ENCODE peak calls at places on chromosomes 1 and 21, in five cellular contexts. One of them, this sample, is unnamed.

GRCh38 chr1:200154069-200154767 is 126.7 kb downstream of the NR5A2 start:
- DNase-seq in SW480: peak
- DNase-seq in ELR: no peak
- DNase-seq in HTR-8/SVneo: no peak
- DNase-seq in activated T-cell treated with anti-CD3 and anti-CD28 coated beads for 1 hour: peak
- DNase-seq in this sample: peak

GRCh38 chr1:109091196-109092193 is 931 bp downstream of the TMEM167B start:
- DNase-seq in HTR-8/SVneo: no peak
- DNase-seq in ELR: peak
- DNase-seq in activated T-cell treated with anti-CD3 and anti-CD28 coated beads for 1 hour: no peak
- DNase-seq in SW480: no peak
- DNase-seq in this sample: peak

GRCh38 chr21:44703731-44704635 is 7.0 kb downstream of the KRTAP10-12 start:
- DNase-seq in SW480: no peak
- DNase-seq in ELR: no peak
- DNase-seq in activated T-cell treated with anti-CD3 and anti-CD28 coated beads for 1 hour: no peak
- DNase-seq in HTR-8/SVneo: no peak
- DNase-seq in this sample: no peak

GRCh38 chr1:41578712-41579335 is 94.3 kb upstream of the EDN2 start:
- DNase-seq in HTR-8/SVneo: peak
- DNase-seq in SW480: peak
- DNase-seq in activated T-cell treated with anti-CD3 and anti-CD28 coated beads for 1 hour: no peak
- DNase-seq in ELR: peak
- DNase-seq in this sample: peak

GRCh38 chr1:111145542-111145941 is 5.5 kb downstream of the CEPT1 start:
- DNase-seq in ELR: no peak
- DNase-seq in SW480: no peak
- DNase-seq in activated T-cell treated with anti-CD3 and anti-CD28 coated beads for 1 hour: no peak
- DNase-seq in HTR-8/SVneo: no peak
- DNase-seq in this sample: no peak

GRCh38 chr1:44227211-44227610 is 13.9 kb downstream of the DMAP1 start:
- DNase-seq in activated T-cell treated with anti-CD3 and anti-CD28 coated beads for 1 hour: no peak
- DNase-seq in SW480: no peak
- DNase-seq in ELR: no peak
- DNase-seq in HTR-8/SVneo: no peak
- DNase-seq in this sample: no peak

GRCh38 chr1:213176341-213176740 is 125.3 kb downstream of the RPS6KC1 start:
- DNase-seq in activated T-cell treated with anti-CD3 and anti-CD28 coated beads for 1 hour: no peak
- DNase-seq in SW480: no peak
- DNase-seq in HTR-8/SVneo: no peak
- DNase-seq in ELR: no peak
- DNase-seq in this sample: no peak

GRCh38 chr1:101820080-101820479 is 176.6 kb downstream of the OLFM3 start:
- DNase-seq in ELR: peak
- DNase-seq in SW480: peak
- DNase-seq in HTR-8/SVneo: no peak
- DNase-seq in activated T-cell treated with anti-CD3 and anti-CD28 coated beads for 1 hour: no peak
- DNase-seq in this sample: peak

GRCh38 chr1:215543191-215543606 is 23.9 kb upstream of the KCTD3 start:
- DNase-seq in HTR-8/SVneo: no peak
- DNase-seq in ELR: peak
- DNase-seq in activated T-cell treated with anti-CD3 and anti-CD28 coated beads for 1 hour: no peak
- DNase-seq in SW480: no peak
- DNase-seq in this sample: peak

GRCh38 chr1:23177031-23177430 is 8.4 kb upstream of the LUZP1 start:
- DNase-seq in activated T-cell treated with anti-CD3 and anti-CD28 coated beads for 1 hour: no peak
- DNase-seq in SW480: no peak
- DNase-seq in HTR-8/SVneo: no peak
- DNase-seq in ELR: no peak
- DNase-seq in this sample: no peak

GRCh38 chr1:15886613-15887167 is 39.2 kb downstream of the SPEN start:
- DNase-seq in SW480: no peak
- DNase-seq in ELR: no peak
- DNase-seq in HTR-8/SVneo: no peak
- DNase-seq in activated T-cell treated with anti-CD3 and anti-CD28 coated beads for 1 hour: no peak
- DNase-seq in this sample: no peak

GRCh38 chr1:235783148-235783776 is 83.4 kb downstream of the LYST start:
- DNase-seq in activated T-cell treated with anti-CD3 and anti-CD28 coated beads for 1 hour: no peak
- DNase-seq in SW480: peak
- DNase-seq in HTR-8/SVneo: peak
- DNase-seq in ELR: peak
- DNase-seq in this sample: peak

GRCh38 chr1:66331641-66332523 is 202.1 kb upstream of the SGIP1 start:
- DNase-seq in activated T-cell treated with anti-CD3 and anti-CD28 coated beads for 1 hour: peak
- DNase-seq in SW480: no peak
- DNase-seq in HTR-8/SVneo: peak
- DNase-seq in ELR: peak
- DNase-seq in this sample: peak

GRCh38 chr1:185208626-185209170 is 51.7 kb downstream of the SWT1 start:
- DNase-seq in SW480: no peak
- DNase-seq in HTR-8/SVneo: no peak
- DNase-seq in activated T-cell treated with anti-CD3 and anti-CD28 coated beads for 1 hour: no peak
- DNase-seq in ELR: peak
- DNase-seq in this sample: peak

GRCh38 chr21:34047835-34048234 is 25.5 kb upstream of the MRPS6 start:
- DNase-seq in activated T-cell treated with anti-CD3 and anti-CD28 coated beads for 1 hour: no peak
- DNase-seq in SW480: no peak
- DNase-seq in HTR-8/SVneo: no peak
- DNase-seq in ELR: no peak
- DNase-seq in this sample: no peak

GRCh38 chr1:225973158-225973557 is 26.0 kb downstream of the SDE2 start:
- DNase-seq in HTR-8/SVneo: no peak
- DNase-seq in activated T-cell treated with anti-CD3 and anti-CD28 coated beads for 1 hour: no peak
- DNase-seq in ELR: no peak
- DNase-seq in SW480: peak
- DNase-seq in this sample: no peak